ENCODE peak calls at places on chromosomes 5 and 9, in four cellular contexts. N, X, R and F are unnamed samples.

GRCh38 chr9:128231638-128232568 is 28.7 kb downstream of the DNM1 start:
- DNase-seq in N (peak), X (no peak), R (no peak), F (peak)

GRCh38 chr5:109650451-109650850 is 39.3 kb upstream of the MAN2A1 start:
- DNase-seq in N (peak), X (no peak), R (no peak), F (no peak)

GRCh38 chr5:72451771-72452505 is 55.3 kb downstream of the ZNF366 start:
- DNase-seq in N (peak), X (no peak), R (no peak), F (peak)

GRCh38 chr9:130138791-130139190 is 33.4 kb upstream of the NCS1 start:
- DNase-seq in N (peak), X (peak), R (no peak), F (peak)

GRCh38 chr5:159975462-159976019 is 33.4 kb upstream of the TTC1 start:
- DNase-seq in N (peak), X (peak), R (no peak), F (no peak)

GRCh38 chr5:88503065-88503394 is 234.4 kb upstream of the TMEM161B start:
- DNase-seq in N (no peak), X (no peak), R (no peak), F (no peak)

GRCh38 chr9:92600742-92601261 is 65.0 kb upstream of the ECM2 start:
- DNase-seq in N (no peak), X (peak), R (no peak), F (no peak)

GRCh38 chr5:149283611-149284480 is 12.2 kb downstream of the AFAP1L1 start:
- DNase-seq in N (no peak), X (no peak), R (no peak), F (no peak)

GRCh38 chr9:114098660-114099522 is at the start of gene KIF12:
- DNase-seq in N (peak), X (no peak), R (no peak), F (no peak)

GRCh38 chr5:122312670-122312988 is 592 bp downstream of the SNCAIP start:
- DNase-seq in N (peak), X (no peak), R (no peak), F (peak)

GRCh38 chr5:68315679-68316271 is 100.2 kb downstream of the PIK3R1 start:
- DNase-seq in N (peak), X (no peak), R (peak), F (no peak)

GRCh38 chr5:1118231-1118698 is 6.4 kb upstream of the SLC12A7 start:
- DNase-seq in N (peak), X (no peak), R (no peak), F (no peak)

GRCh38 chr9:92324889-92325268 is 271 bp downstream of the NOL8 start:
- DNase-seq in N (no peak), X (no peak), R (no peak), F (no peak)

GRCh38 chr9:91164724-91165520 is 196.8 kb downstream of the AUH start:
- DNase-seq in N (peak), X (peak), R (peak), F (peak)

GRCh38 chr9:134053401-134053871 is 14.4 kb downstream of the BRD3 start:
- DNase-seq in N (no peak), X (no peak), R (no peak), F (no peak)

GRCh38 chr9:1050125-1050895 is at the start of gene DMRT2:
- DNase-seq in N (no peak), X (no peak), R (no peak), F (peak)

GRCh38 chr9:99451121-99451606 is 229.1 kb downstream of the SEC61B start:
- DNase-seq in N (no peak), X (no peak), R (no peak), F (no peak)

GRCh38 chr5:67636091-67636490 is 439.5 kb upstream of the CD180 start:
- DNase-seq in N (no peak), X (no peak), R (no peak), F (peak)

GRCh38 chr9:93058357-93059096 is at the start of gene SUSD3:
- DNase-seq in N (peak), X (no peak), R (peak), F (peak)

GRCh38 chr9:93864029-93864428 is 91.1 kb downstream of the BARX1 start:
- DNase-seq in N (peak), X (no peak), R (no peak), F (no peak)

GRCh38 chr5:10355071-10355889 is 1.8 kb downstream of the MARCHF6 start:
- DNase-seq in N (no peak), X (no peak), R (no peak), F (no peak)